ENCODE peak calls at places on chromosomes 16 and 17, in five cellular contexts. R, N, U, X and G are unnamed samples. For H3K79me2, the result is how much of the 10 kb centered on the place peaks cover.

GRCh38 chr17:32586666-32587065 is 99.9 kb downstream of the CDK5R1 start:
- DNase-seq in R (no peak), X (no peak), N (no peak), U (no peak), G (peak)

GRCh38 chr16:69348222-69348621 is 3.4 kb downstream of the TMED6 start:
- DNase-seq in X (no peak), R (no peak), N (no peak), U (no peak), G (no peak)

GRCh38 chr16:74035816-74036215 is 260.8 kb upstream of the PSMD7 start:
- DNase-seq in U (peak), R (no peak), N (peak), X (peak), G (no peak)

GRCh38 chr16:73064227-73064995 is 16.5 kb upstream of the ZFHX3 start:
- DNase-seq in N (peak), R (no peak), X (no peak), U (no peak), G (peak)

GRCh38 chr16:3642397-3643094 is 11.9 kb upstream of the DNASE1 start:
- DNase-seq in U (peak), R (peak), N (no peak), X (peak), G (peak)

GRCh38 chr16:8798174-8798527 is 512 bp downstream of the PMM2 start:
- DNase-seq in U (no peak), R (no peak), X (peak), N (no peak), G (peak)

GRCh38 chr16:24381470-24382118 is 125.5 kb downstream of the CACNG3 start:
- DNase-seq in X (no peak), R (no peak), N (peak), U (peak), G (no peak)

GRCh38 chr17:59038734-59039133 is 67.9 kb downstream of the TRIM37 start:
- DNase-seq in X (no peak), U (peak), R (no peak), N (no peak), G (no peak)

GRCh38 chr17:3615160-3615870 is 6.1 kb upstream of the TRPV1 start:
- DNase-seq in X (no peak), R (no peak), U (no peak), N (no peak), G (no peak)

GRCh38 chr16:50160495-50161164 is 7.5 kb downstream of the TENT4B start:
- DNase-seq in N (no peak), R (no peak), U (no peak), X (no peak), G (no peak)

GRCh38 chr17:71926746-71927398 is 193.9 kb upstream of the SOX9 start:
- DNase-seq in R (no peak), U (no peak), N (no peak), X (no peak), G (peak)

GRCh38 chr16:1413684-1414531 is 596 bp downstream of the UNKL start:
- DNase-seq in U (peak), R (peak), N (peak), X (peak), G (peak)

GRCh38 chr17:64503341-64503740 is 2.7 kb downstream of the DDX5 start:
- DNase-seq in R (no peak), U (no peak), N (no peak), X (no peak), G (no peak)

GRCh38 chr16:80948886-80949502 is 57.7 kb downstream of the CMC2 start:
- DNase-seq in R (no peak), U (peak), N (peak), X (peak), G (no peak)

GRCh38 chr17:49707246-49707607 is 537 bp downstream of the SLC35B1 start:
- DNase-seq in R (no peak), U (no peak), N (peak), X (no peak), G (no peak)

GRCh38 chr17:6172642-6173330 is 102.6 kb downstream of the WSCD1 start:
- DNase-seq in X (no peak), N (no peak), U (no peak), R (no peak), G (no peak)

GRCh38 chr16:25219070-25219737 is 2.5 kb downstream of the AQP8 start:
- DNase-seq in U (no peak), N (no peak), R (no peak), X (no peak), G (no peak)

GRCh38 chr17:4806420-4806769 is 557 bp upstream of the PLD2 start:
- DNase-seq in N (peak), R (no peak), X (no peak), U (no peak), G (peak)

GRCh38 chr17:14282700-14283099 is 18.2 kb upstream of the HS3ST3B1 start:
- DNase-seq in U (no peak), N (no peak), X (no peak), R (no peak), G (no peak)

GRCh38 chr16:25013751-25014499 is 1.2 kb downstream of the ARHGAP17 start:
- DNase-seq in X (no peak), R (no peak), U (no peak), N (no peak), G (no peak)

DNA sequence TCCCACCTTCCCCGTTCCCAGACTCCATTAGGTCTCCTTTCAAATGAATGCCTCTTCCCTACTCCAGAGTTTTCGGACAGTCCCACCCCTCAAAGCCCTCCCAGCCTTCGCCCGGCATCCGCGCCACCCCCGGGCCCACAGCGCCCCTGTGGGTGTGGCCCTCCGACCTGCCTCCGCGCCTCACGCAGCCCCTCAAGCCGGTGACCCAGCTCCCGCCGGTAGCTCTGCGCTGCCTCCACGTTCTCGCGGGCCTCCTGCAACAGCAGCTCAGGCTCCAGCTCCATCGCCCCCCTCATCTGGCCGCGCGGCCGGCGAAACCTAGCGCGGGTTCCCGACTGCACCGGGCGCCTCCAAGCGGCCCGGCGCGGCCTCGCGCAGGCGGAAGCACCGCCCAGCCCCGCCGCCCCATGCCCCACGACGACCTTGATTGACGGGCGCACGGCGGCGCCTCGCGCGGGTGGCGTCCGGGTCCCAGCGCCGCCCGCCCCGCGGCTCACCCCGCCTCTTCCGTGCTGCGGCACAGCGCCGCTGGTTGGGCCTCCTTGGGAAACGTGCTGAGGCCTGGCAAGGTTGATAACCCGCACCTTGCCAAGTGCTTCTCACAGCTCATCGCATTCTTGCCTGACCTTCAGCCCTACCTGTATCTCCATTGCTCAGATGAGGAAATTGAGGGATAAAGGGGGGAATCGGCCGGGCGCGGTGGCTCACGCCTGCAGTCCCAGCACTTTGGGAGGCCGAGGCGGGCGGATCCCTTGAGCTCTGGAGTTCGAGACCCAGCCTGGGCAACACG is at the start of gene CRLF3:
- DNase-seq in U (peak), R (peak), N (peak), X (peak), G (peak)
- TF ChIP-seq EZH2 in U (no peak), R (no peak), N (no peak), X (no peak), G (no peak)

GRCh38 chr17:80837711-80838110 is 153.9 kb upstream of the CHMP6 start:
- DNase-seq in U (no peak), N (no peak), X (no peak), R (no peak), G (no peak)
- H3K4me2 ChIP-seq in U (no peak), N (no peak), X (no peak), R (no peak), G (no peak)

DNA sequence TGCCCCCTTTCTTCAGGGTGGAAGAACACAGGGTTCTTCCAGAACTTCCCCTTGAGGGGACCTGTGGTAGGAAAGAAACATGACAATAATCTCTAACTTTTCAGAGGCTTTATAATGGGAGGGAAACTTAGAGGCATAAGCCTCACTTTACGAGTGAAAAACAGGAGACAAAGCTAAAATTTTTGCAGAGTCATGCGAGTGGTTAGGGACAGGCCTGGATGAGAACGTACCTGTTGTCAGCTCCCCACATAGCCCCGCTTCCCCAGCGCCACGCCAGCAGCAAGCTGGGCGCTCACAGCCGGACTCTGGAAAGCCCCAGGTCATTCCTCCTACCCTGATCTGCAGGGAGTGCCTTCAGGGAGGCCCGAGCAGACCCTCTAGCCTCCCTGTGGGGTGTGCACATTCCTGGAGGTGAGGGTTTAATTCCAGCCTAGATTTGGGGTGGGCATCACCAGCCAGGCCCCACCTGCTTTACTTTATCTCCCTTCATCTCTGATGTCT is 53.6 kb downstream of the LDHD start:
- DNase-seq in X (no peak), U (no peak), N (no peak), R (peak), G (no peak)
- H3K79me2 ChIP-seq in X (half or more), U (half or more), N (half or more), R (half or more), G (half or more)

GRCh38 chr16:54931041-54931756 is 534 bp downstream of the IRX5 start:
- DNase-seq in N (peak), U (peak), R (no peak), X (no peak), G (peak)

GRCh38 chr16:54929090-54930033 is 1.3 kb upstream of the IRX5 start:
- DNase-seq in N (peak), X (peak), U (peak), R (peak), G (peak)

GRCh38 chr16:54928421-54929089 is 2.1 kb upstream of the IRX5 start:
- DNase-seq in R (no peak), U (peak), N (peak), X (no peak), G (peak)

GRCh38 chr16:54931757-54932660 is 1.3 kb downstream of the IRX5 start:
- DNase-seq in U (no peak), N (peak), X (no peak), R (no peak), G (peak)

GRCh38 chr16:54930034-54930938 is at the start of gene IRX5:
- DNase-seq in N (peak), R (peak), U (peak), X (peak), G (peak)
- TF ChIP-seq EZH2 in N (peak), R (no peak), U (no peak), X (no peak), G (no peak)

GRCh38 chr16:16004314-16004749 is 54.9 kb downstream of the ABCC1 start:
- DNase-seq in U (no peak), X (no peak), N (no peak), R (no peak), G (no peak)

GRCh38 chr16:16005725-16006124 is 56.3 kb downstream of the ABCC1 start:
- DNase-seq in X (no peak), N (no peak), R (no peak), U (no peak), G (no peak)

GRCh38 chr16:16001856-16002255 is 52.4 kb downstream of the ABCC1 start:
- DNase-seq in N (no peak), U (no peak), R (no peak), X (no peak), G (no peak)

GRCh38 chr16:16006650-16007049 is 57.2 kb downstream of the ABCC1 start:
- DNase-seq in R (no peak), U (no peak), N (no peak), X (no peak), G (no peak)

GRCh38 chr16:16003719-16004313 is 54.4 kb downstream of the ABCC1 start:
- DNase-seq in N (no peak), U (no peak), R (no peak), X (no peak), G (no peak)
- H3K4me2 ChIP-seq in N (no peak), U (no peak), R (no peak), X (peak), G (no peak)

GRCh38 chr17:34987232-34987631 is 6.9 kb downstream of the LIG3 start:
- DNase-seq in U (no peak), X (no peak), R (no peak), N (no peak), G (no peak)
- H3K79me2 ChIP-seq in U (under half), X (under half), R (under half), N (half or more), G (under half)

GRCh38 chr16:66298006-66298405 is 68.5 kb upstream of the CDH5 start:
- DNase-seq in R (no peak), U (no peak), N (no peak), X (no peak), G (no peak)

GRCh38 chr16:66300037-66300436 is 66.5 kb upstream of the CDH5 start:
- DNase-seq in U (no peak), N (no peak), R (no peak), X (no peak), G (no peak)

GRCh38 chr16:66298571-66299120 is 67.8 kb upstream of the CDH5 start:
- DNase-seq in X (no peak), N (no peak), U (no peak), R (no peak), G (no peak)

GRCh38 chr16:66300501-66300900 is 66.0 kb upstream of the CDH5 start:
- DNase-seq in R (no peak), N (no peak), U (no peak), X (no peak), G (no peak)

DNA sequence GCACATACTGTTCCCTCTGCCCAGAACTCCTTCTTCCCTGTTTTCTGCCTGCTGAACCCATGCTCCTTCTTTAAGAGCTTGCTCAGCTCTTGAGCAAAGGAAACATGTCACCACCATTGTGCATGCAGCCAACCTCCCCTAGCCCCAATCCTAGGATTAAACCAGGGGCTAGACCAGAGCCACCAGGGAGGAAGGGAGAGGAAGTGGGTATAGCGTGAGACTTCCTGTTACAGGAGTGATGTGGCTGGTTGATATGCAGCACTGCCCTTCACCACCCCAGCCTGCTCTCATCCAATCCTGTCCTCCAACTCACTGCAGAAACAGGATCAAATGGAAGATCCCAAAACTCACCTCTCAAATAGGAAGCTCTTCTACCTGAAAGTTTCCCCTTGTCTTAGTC is 67.1 kb upstream of the CDH5 start:
- DNase-seq in N (no peak), U (no peak), R (no peak), X (no peak), G (no peak)
- TF ChIP-seq EZH2 in N (no peak), U (no peak), R (no peak), X (no peak), G (no peak)

DNA sequence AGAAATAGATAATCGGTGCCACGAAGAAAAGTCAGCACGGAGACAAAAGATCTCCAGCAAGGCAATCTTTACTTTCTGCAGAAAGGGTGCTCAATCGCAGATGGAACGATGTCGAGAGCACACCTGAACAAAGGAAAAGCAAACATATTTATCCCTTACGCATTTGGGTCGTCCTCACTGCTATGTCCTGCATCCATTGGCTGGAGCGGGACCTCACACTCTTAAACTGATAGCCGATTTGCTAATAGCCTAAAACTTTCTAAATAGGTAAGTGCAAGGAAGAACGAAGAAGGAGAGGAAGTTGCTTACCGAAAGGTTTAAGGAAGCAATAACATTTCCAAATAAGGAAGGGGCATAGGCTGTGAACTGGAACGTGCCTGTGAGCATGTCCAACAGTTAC is 1.2 kb upstream of the AKAP10 start:
- DNase-seq in U (no peak), N (no peak), R (no peak), X (no peak), G (no peak)
- H3K4me2 ChIP-seq in U (peak), N (peak), R (no peak), X (no peak), G (no peak)

DNA sequence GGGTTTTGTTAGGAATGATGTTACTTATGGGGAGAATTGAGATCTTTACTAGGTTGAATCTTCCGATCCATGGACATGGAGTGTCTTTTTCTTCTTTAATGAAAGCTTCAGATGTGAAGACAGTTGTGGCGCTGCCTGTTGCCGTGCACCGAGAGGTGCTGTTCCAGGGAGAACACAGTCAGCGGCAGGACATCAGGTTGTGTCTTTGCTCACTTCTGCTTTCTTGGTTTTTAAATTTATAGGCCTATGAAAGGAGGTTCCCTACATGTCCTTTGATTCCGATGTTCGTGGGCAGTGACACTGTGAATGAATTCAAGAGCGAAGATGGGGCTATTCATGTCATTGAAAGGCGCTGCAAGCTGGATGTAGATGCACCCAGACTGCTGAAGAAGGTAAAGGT is 49.8 kb downstream of the SEC14L1 start:
- DNase-seq in R (no peak), X (no peak), U (no peak), N (no peak), G (no peak)
- H3K79me2 ChIP-seq in R (under half), X (under half), U (half or more), N (under half), G (half or more)

GRCh38 chr17:73600103-73600871 is 44.0 kb downstream of the SDK2 start:
- DNase-seq in U (no peak), N (no peak), R (no peak), X (no peak), G (no peak)
- TF ChIP-seq EZH2 in U (no peak), N (no peak), R (no peak), X (no peak), G (no peak)